ENCODE peak calls at places on chromosome 1, in seven cellular contexts. One of them, this sample, is unnamed.

GRCh38 chr1:36096500-36097412 is 8.1 kb downstream of the ADPRS start:
- DNase-seq in WERI-Rb-1: peak; percentile 73
- DNase-seq in cardiac muscle cell: peak; percentile 9
- DNase-seq in OCI-LY7: peak; percentile 28
- DNase-seq in AG09319: no peak
- DNase-seq in left ventricle myocardium inferior: no peak
- DNase-seq in adrenal gland: peak; percentile 64
- DNase-seq in this sample: peak; percentile 37

GRCh38 chr1:224300346-224300745 is 29.6 kb downstream of the NVL start:
- DNase-seq in WERI-Rb-1: no peak
- DNase-seq in cardiac muscle cell: peak; percentile 62
- DNase-seq in OCI-LY7: no peak
- DNase-seq in AG09319: peak; percentile 28
- DNase-seq in left ventricle myocardium inferior: no peak
- DNase-seq in adrenal gland: no peak
- DNase-seq in this sample: no peak

GRCh38 chr1:82792151-82792550 is 991.4 kb downstream of the ADGRL2 start:
- DNase-seq in WERI-Rb-1: no peak
- DNase-seq in cardiac muscle cell: no peak
- DNase-seq in OCI-LY7: no peak
- DNase-seq in AG09319: no peak
- DNase-seq in left ventricle myocardium inferior: no peak
- DNase-seq in adrenal gland: no peak
- DNase-seq in this sample: no peak

GRCh38 chr1:17612831-17613230 is 73.3 kb downstream of the ARHGEF10L start:
- DNase-seq in WERI-Rb-1: no peak
- DNase-seq in cardiac muscle cell: no peak
- DNase-seq in OCI-LY7: no peak
- DNase-seq in AG09319: no peak
- DNase-seq in left ventricle myocardium inferior: no peak
- DNase-seq in adrenal gland: no peak
- DNase-seq in this sample: no peak

GRCh38 chr1:101365881-101366280 is 129.1 kb downstream of the S1PR1 start:
- DNase-seq in WERI-Rb-1: no peak
- DNase-seq in cardiac muscle cell: no peak
- DNase-seq in OCI-LY7: no peak
- DNase-seq in AG09319: no peak
- DNase-seq in left ventricle myocardium inferior: no peak
- DNase-seq in adrenal gland: no peak
- DNase-seq in this sample: no peak

GRCh38 chr1:9724706-9725476 is 73.4 kb downstream of the PIK3CD start:
- DNase-seq in WERI-Rb-1: peak; percentile 75
- DNase-seq in cardiac muscle cell: peak; percentile 64
- DNase-seq in OCI-LY7: peak; percentile 78
- DNase-seq in AG09319: no peak
- DNase-seq in left ventricle myocardium inferior: peak; percentile 50
- DNase-seq in adrenal gland: peak; percentile 67
- DNase-seq in this sample: peak; percentile 91

GRCh38 chr1:10195570-10195969 is 14.8 kb upstream of the KIF1B start:
- DNase-seq in WERI-Rb-1: no peak
- DNase-seq in cardiac muscle cell: peak; percentile 55
- DNase-seq in OCI-LY7: no peak
- DNase-seq in AG09319: no peak
- DNase-seq in left ventricle myocardium inferior: no peak
- DNase-seq in adrenal gland: no peak
- DNase-seq in this sample: no peak

GRCh38 chr1:207862241-207862787 is 48.6 kb downstream of the CD34 start:
- DNase-seq in WERI-Rb-1: no peak
- DNase-seq in cardiac muscle cell: no peak
- DNase-seq in OCI-LY7: no peak
- DNase-seq in AG09319: no peak
- DNase-seq in left ventricle myocardium inferior: no peak
- DNase-seq in adrenal gland: no peak
- DNase-seq in this sample: no peak

GRCh38 chr1:2972879-2973575 is 48.2 kb upstream of the ACTRT2 start:
- DNase-seq in WERI-Rb-1: no peak
- DNase-seq in cardiac muscle cell: no peak
- DNase-seq in OCI-LY7: no peak
- DNase-seq in AG09319: no peak
- DNase-seq in left ventricle myocardium inferior: no peak
- DNase-seq in adrenal gland: peak; percentile 6
- DNase-seq in this sample: no peak

GRCh38 chr1:25502957-25503356 is 40.4 kb upstream of the LDLRAP1 start:
- DNase-seq in WERI-Rb-1: no peak
- DNase-seq in cardiac muscle cell: no peak
- DNase-seq in OCI-LY7: no peak
- DNase-seq in AG09319: no peak
- DNase-seq in left ventricle myocardium inferior: no peak
- DNase-seq in adrenal gland: no peak
- DNase-seq in this sample: no peak

GRCh38 chr1:183834568-183834967 is 29.6 kb downstream of the RGL1 start:
- DNase-seq in WERI-Rb-1: no peak
- DNase-seq in cardiac muscle cell: peak; percentile 59
- DNase-seq in OCI-LY7: no peak
- DNase-seq in AG09319: no peak
- DNase-seq in left ventricle myocardium inferior: no peak
- DNase-seq in adrenal gland: peak; percentile 70
- DNase-seq in this sample: no peak

GRCh38 chr1:200659269-200659668 is 10.4 kb downstream of the DDX59 start:
- DNase-seq in WERI-Rb-1: no peak
- DNase-seq in cardiac muscle cell: no peak
- DNase-seq in OCI-LY7: no peak
- DNase-seq in AG09319: no peak
- DNase-seq in left ventricle myocardium inferior: no peak
- DNase-seq in adrenal gland: no peak
- DNase-seq in this sample: no peak

GRCh38 chr1:47423872-47424271 is 7.8 kb downstream of the FOXE3 start:
- DNase-seq in WERI-Rb-1: no peak
- DNase-seq in cardiac muscle cell: no peak
- DNase-seq in OCI-LY7: no peak
- DNase-seq in AG09319: no peak
- DNase-seq in left ventricle myocardium inferior: no peak
- DNase-seq in adrenal gland: no peak
- DNase-seq in this sample: no peak

GRCh38 chr1:209688746-209689234 is 13.6 kb downstream of the G0S2 start:
- DNase-seq in WERI-Rb-1: no peak
- DNase-seq in cardiac muscle cell: peak; percentile 73
- DNase-seq in OCI-LY7: no peak
- DNase-seq in AG09319: no peak
- DNase-seq in left ventricle myocardium inferior: no peak
- DNase-seq in adrenal gland: no peak
- DNase-seq in this sample: no peak

GRCh38 chr1:171427852-171428471 is 57.4 kb upstream of the PRRC2C start:
- DNase-seq in WERI-Rb-1: no peak
- DNase-seq in cardiac muscle cell: no peak
- DNase-seq in OCI-LY7: no peak
- DNase-seq in AG09319: no peak
- DNase-seq in left ventricle myocardium inferior: no peak
- DNase-seq in adrenal gland: no peak
- DNase-seq in this sample: no peak

GRCh38 chr1:183374825-183375224 is 43.4 kb downstream of the NMNAT2 start:
- DNase-seq in WERI-Rb-1: no peak
- DNase-seq in cardiac muscle cell: no peak
- DNase-seq in OCI-LY7: no peak
- DNase-seq in AG09319: no peak
- DNase-seq in left ventricle myocardium inferior: no peak
- DNase-seq in adrenal gland: no peak
- DNase-seq in this sample: no peak

GRCh38 chr1:233675394-233675793 is 61.5 kb downstream of the KCNK1 start:
- DNase-seq in WERI-Rb-1: no peak
- DNase-seq in cardiac muscle cell: no peak
- DNase-seq in OCI-LY7: no peak
- DNase-seq in AG09319: no peak
- DNase-seq in left ventricle myocardium inferior: no peak
- DNase-seq in adrenal gland: no peak
- DNase-seq in this sample: no peak

GRCh38 chr1:70617728-70618127 is 206.7 kb downstream of the CTH start:
- DNase-seq in WERI-Rb-1: no peak
- DNase-seq in cardiac muscle cell: no peak
- DNase-seq in OCI-LY7: no peak
- DNase-seq in AG09319: no peak
- DNase-seq in left ventricle myocardium inferior: no peak
- DNase-seq in adrenal gland: no peak
- DNase-seq in this sample: no peak
- TF ChIP-seq CTCF in WERI-Rb-1: peak; percentile 29
- TF ChIP-seq CTCF in cardiac muscle cell: no peak
- TF ChIP-seq CTCF in OCI-LY7: no peak
- TF ChIP-seq CTCF in AG09319: no peak
- TF ChIP-seq CTCF in left ventricle myocardium inferior: no peak
- TF ChIP-seq CTCF in adrenal gland: no peak
- TF ChIP-seq CTCF in this sample: no peak

GRCh38 chr1:78673120-78673519 is 23.5 kb downstream of the IFI44 start:
- DNase-seq in WERI-Rb-1: peak; percentile 44
- DNase-seq in cardiac muscle cell: no peak
- DNase-seq in OCI-LY7: no peak
- DNase-seq in AG09319: no peak
- DNase-seq in left ventricle myocardium inferior: no peak
- DNase-seq in adrenal gland: no peak
- DNase-seq in this sample: no peak
- TF ChIP-seq CTCF in WERI-Rb-1: peak; percentile 51
- TF ChIP-seq CTCF in cardiac muscle cell: no peak
- TF ChIP-seq CTCF in OCI-LY7: peak; percentile 35
- TF ChIP-seq CTCF in AG09319: no peak
- TF ChIP-seq CTCF in left ventricle myocardium inferior: no peak
- TF ChIP-seq CTCF in adrenal gland: no peak
- TF ChIP-seq CTCF in this sample: no peak

GRCh38 chr1:225881081-225882007 is 836 bp downstream of the TMEM63A start:
- DNase-seq in WERI-Rb-1: no peak
- DNase-seq in cardiac muscle cell: peak; percentile 31
- DNase-seq in OCI-LY7: peak; percentile 48
- DNase-seq in AG09319: no peak
- DNase-seq in left ventricle myocardium inferior: peak; percentile 61
- DNase-seq in adrenal gland: peak; percentile 77
- DNase-seq in this sample: peak; percentile 64

GRCh38 chr1:225882008-225882698 is at the start of gene TMEM63A:
- DNase-seq in WERI-Rb-1: no peak
- DNase-seq in cardiac muscle cell: peak; percentile 90
- DNase-seq in OCI-LY7: peak; percentile 86
- DNase-seq in AG09319: peak; percentile 67
- DNase-seq in left ventricle myocardium inferior: peak; percentile 96
- DNase-seq in adrenal gland: peak; percentile 93
- DNase-seq in this sample: peak; percentile 97

GRCh38 chr1:225880636-225881035 is 1.5 kb downstream of the TMEM63A start:
- DNase-seq in WERI-Rb-1: no peak
- DNase-seq in cardiac muscle cell: no peak
- DNase-seq in OCI-LY7: no peak
- DNase-seq in AG09319: no peak
- DNase-seq in left ventricle myocardium inferior: no peak
- DNase-seq in adrenal gland: no peak
- DNase-seq in this sample: no peak

GRCh38 chr1:225883616-225884265 is 1.6 kb upstream of the TMEM63A start:
- DNase-seq in WERI-Rb-1: no peak
- DNase-seq in cardiac muscle cell: no peak
- DNase-seq in OCI-LY7: no peak
- DNase-seq in AG09319: no peak
- DNase-seq in left ventricle myocardium inferior: no peak
- DNase-seq in adrenal gland: no peak
- DNase-seq in this sample: no peak

DNA sequence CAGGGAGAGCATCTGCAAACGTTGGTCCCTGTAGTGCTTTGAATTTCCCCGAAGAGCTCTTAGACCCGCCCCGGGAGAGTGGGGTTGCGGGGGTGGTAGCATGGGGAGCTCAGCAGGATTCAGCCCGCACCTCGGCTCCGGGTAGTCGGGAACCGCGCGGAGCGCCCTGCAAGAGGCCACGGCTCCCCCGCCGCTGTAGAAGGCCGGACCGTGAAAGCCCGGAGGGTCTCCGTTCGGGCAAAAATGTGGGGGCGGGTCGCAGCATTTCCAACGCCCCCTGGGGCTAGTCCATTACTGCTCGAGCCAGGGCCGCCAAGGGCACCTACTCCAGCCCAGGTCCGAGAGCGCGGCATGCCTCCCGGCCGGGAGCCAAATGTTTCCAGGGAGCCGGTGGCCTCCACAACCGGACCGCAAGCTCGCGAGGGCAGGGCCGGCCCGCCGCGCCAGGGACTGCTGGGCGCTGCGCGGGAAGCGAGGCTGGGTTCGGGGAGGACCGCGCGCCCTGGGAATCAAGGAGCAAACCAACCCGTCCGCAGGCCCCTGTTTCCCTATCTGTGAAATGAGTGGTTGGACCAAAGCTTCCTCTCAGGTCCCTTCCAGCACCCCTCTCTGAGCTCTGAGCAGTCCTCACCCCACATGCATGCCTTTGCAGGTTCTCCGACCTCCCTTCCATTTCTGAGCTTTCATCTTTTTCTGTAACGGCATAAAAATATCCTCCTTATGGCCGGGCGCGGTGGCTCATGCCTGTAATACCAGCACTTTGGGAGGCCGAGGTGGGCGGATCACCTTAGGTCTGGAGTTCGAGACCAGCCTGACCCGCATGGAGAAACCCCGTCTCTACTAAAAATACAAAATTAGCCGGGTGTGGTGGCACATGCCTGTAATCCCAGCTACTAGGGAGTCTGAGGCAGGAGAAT is 777 bp upstream of the TMEM63A start:
- DNase-seq in WERI-Rb-1: no peak
- DNase-seq in cardiac muscle cell: peak; percentile 61
- DNase-seq in OCI-LY7: no peak
- DNase-seq in AG09319: peak; percentile 20
- DNase-seq in left ventricle myocardium inferior: peak; percentile 65
- DNase-seq in adrenal gland: peak; percentile 72
- DNase-seq in this sample: peak; percentile 64
- TF ChIP-seq CTCF in WERI-Rb-1: no peak
- TF ChIP-seq CTCF in cardiac muscle cell: no peak
- TF ChIP-seq CTCF in OCI-LY7: no peak
- TF ChIP-seq CTCF in AG09319: no peak
- TF ChIP-seq CTCF in left ventricle myocardium inferior: no peak
- TF ChIP-seq CTCF in adrenal gland: no peak
- TF ChIP-seq CTCF in this sample: no peak

GRCh38 chr1:60974973-60975372 is 107.4 kb upstream of the NFIA start:
- DNase-seq in WERI-Rb-1: no peak
- DNase-seq in cardiac muscle cell: no peak
- DNase-seq in OCI-LY7: no peak
- DNase-seq in AG09319: no peak
- DNase-seq in left ventricle myocardium inferior: no peak
- DNase-seq in adrenal gland: no peak
- DNase-seq in this sample: no peak

GRCh38 chr1:60977661-60978060 is 104.7 kb upstream of the NFIA start:
- DNase-seq in WERI-Rb-1: no peak
- DNase-seq in cardiac muscle cell: no peak
- DNase-seq in OCI-LY7: no peak
- DNase-seq in AG09319: no peak
- DNase-seq in left ventricle myocardium inferior: no peak
- DNase-seq in adrenal gland: no peak
- DNase-seq in this sample: no peak

GRCh38 chr1:60982539-60982938 is 99.8 kb upstream of the NFIA start:
- DNase-seq in WERI-Rb-1: no peak
- DNase-seq in cardiac muscle cell: no peak
- DNase-seq in OCI-LY7: no peak
- DNase-seq in AG09319: no peak
- DNase-seq in left ventricle myocardium inferior: no peak
- DNase-seq in adrenal gland: no peak
- DNase-seq in this sample: no peak

GRCh38 chr1:60981357-60981756 is 101.0 kb upstream of the NFIA start:
- DNase-seq in WERI-Rb-1: no peak
- DNase-seq in cardiac muscle cell: no peak
- DNase-seq in OCI-LY7: no peak
- DNase-seq in AG09319: no peak
- DNase-seq in left ventricle myocardium inferior: no peak
- DNase-seq in adrenal gland: no peak
- DNase-seq in this sample: no peak

GRCh38 chr1:60978421-60979357 is 103.7 kb upstream of the NFIA start:
- DNase-seq in WERI-Rb-1: peak; percentile 46
- DNase-seq in cardiac muscle cell: peak; percentile 74
- DNase-seq in OCI-LY7: peak; percentile 49
- DNase-seq in AG09319: peak; percentile 29
- DNase-seq in left ventricle myocardium inferior: peak; percentile 30
- DNase-seq in adrenal gland: peak; percentile 70
- DNase-seq in this sample: peak; percentile 45
- TF ChIP-seq CTCF in WERI-Rb-1: peak; percentile 79
- TF ChIP-seq CTCF in cardiac muscle cell: peak; percentile 79
- TF ChIP-seq CTCF in OCI-LY7: peak; percentile 85
- TF ChIP-seq CTCF in AG09319: peak; percentile 76
- TF ChIP-seq CTCF in left ventricle myocardium inferior: peak; percentile 65
- TF ChIP-seq CTCF in adrenal gland: peak; percentile 65
- TF ChIP-seq CTCF in this sample: no peak